ENCODE peak calls at places on chromosomes 5 and 9, in five cellular contexts. X is PC-3, M is MM.1S, N is neural progenitor cell, Q is GM23248. W is an unnamed sample.

GRCh38 chr5:154237946-154238345 is 47.4 kb downstream of the GALNT10 start:
- DNase-seq in X (no peak), M (no peak), N (no peak), Q (no peak), W (no peak)

GRCh38 chr9:136619742-136620440 is 42.8 kb upstream of the EGFL7 start:
- DNase-seq in X (no peak), M (no peak), N (no peak), Q (no peak), W (peak; percentile 34)

GRCh38 chr9:4292781-4293180 is 7.1 kb downstream of the GLIS3 start:
- DNase-seq in X (no peak), M (no peak), N (no peak), Q (peak; percentile 51), W (peak; percentile 63)

GRCh38 chr5:62791059-62791458 is 212.4 kb downstream of the LRRC70 start:
- DNase-seq in X (no peak), M (peak; percentile 26), N (peak; percentile 11), Q (peak; percentile 23), W (peak; percentile 17)

GRCh38 chr9:126957687-126958053 is 43.1 kb downstream of the RALGPS1 start:
- DNase-seq in X (peak; percentile 39), M (no peak), N (no peak), Q (peak; percentile 59), W (no peak)

GRCh38 chr5:132219981-132220380 is 7.7 kb downstream of the P4HA2 start:
- DNase-seq in X (no peak), M (no peak), N (no peak), Q (no peak), W (peak; percentile 55)

GRCh38 chr9:89022902-89023301 is 31.6 kb downstream of the S1PR3 start:
- DNase-seq in X (no peak), M (no peak), N (no peak), Q (peak; percentile 83), W (no peak)

GRCh38 chr9:93955356-93956182 is 414 bp upstream of the BARX1 start:
- DNase-seq in X (no peak), M (no peak), N (peak; percentile 82), Q (peak; percentile 48), W (no peak)

GRCh38 chr5:122701640-122702523 is 73.0 kb upstream of the SNX2 start:
- DNase-seq in X (no peak), M (peak; percentile 51), N (no peak), Q (no peak), W (no peak)

GRCh38 chr9:34125681-34126206 is 754 bp downstream of the DCAF12 start:
- DNase-seq in X (peak; percentile 44), M (peak; percentile 7), N (peak; percentile 43), Q (peak; percentile 82), W (peak; percentile 34)

GRCh38 chr5:116719087-116719486 is 144.5 kb upstream of the SEMA6A start:
- DNase-seq in X (no peak), M (no peak), N (no peak), Q (no peak), W (no peak)

GRCh38 chr5:10760033-10760975 is 730 bp downstream of the DAP start:
- DNase-seq in X (peak; percentile 84), M (peak; percentile 61), N (peak; percentile 78), Q (peak; percentile 81), W (peak; percentile 71)

GRCh38 chr9:132937463-132937901 is 6.9 kb downstream of the TSC1 start:
- DNase-seq in X (peak; percentile 58), M (no peak), N (no peak), Q (peak; percentile 16), W (no peak)

GRCh38 chr9:35594471-35594870 is 10.6 kb upstream of the TESK1 start:
- DNase-seq in X (no peak), M (no peak), N (no peak), Q (no peak), W (peak; percentile 69)

GRCh38 chr9:38339496-38339895 is 53.0 kb upstream of the ALDH1B1 start:
- DNase-seq in X (no peak), M (no peak), N (no peak), Q (peak; percentile 82), W (no peak)
- H2AFZ ChIP-seq in X (no peak overlapping the region), M (no peak overlapping the region), N (no peak overlapping the region), Q (no peak overlapping the region), W (no peak overlapping the region)

GRCh38 chr5:586751-587285 is 25.3 kb upstream of the CEP72 start:
- DNase-seq in X (peak; percentile 15), M (no peak), N (no peak), Q (peak; percentile 11), W (no peak)
- H2AFZ ChIP-seq in X (no peak overlapping the region), M (no peak overlapping the region), N (no peak overlapping the region), Q (no peak overlapping the region), W (no peak overlapping the region)

DNA sequence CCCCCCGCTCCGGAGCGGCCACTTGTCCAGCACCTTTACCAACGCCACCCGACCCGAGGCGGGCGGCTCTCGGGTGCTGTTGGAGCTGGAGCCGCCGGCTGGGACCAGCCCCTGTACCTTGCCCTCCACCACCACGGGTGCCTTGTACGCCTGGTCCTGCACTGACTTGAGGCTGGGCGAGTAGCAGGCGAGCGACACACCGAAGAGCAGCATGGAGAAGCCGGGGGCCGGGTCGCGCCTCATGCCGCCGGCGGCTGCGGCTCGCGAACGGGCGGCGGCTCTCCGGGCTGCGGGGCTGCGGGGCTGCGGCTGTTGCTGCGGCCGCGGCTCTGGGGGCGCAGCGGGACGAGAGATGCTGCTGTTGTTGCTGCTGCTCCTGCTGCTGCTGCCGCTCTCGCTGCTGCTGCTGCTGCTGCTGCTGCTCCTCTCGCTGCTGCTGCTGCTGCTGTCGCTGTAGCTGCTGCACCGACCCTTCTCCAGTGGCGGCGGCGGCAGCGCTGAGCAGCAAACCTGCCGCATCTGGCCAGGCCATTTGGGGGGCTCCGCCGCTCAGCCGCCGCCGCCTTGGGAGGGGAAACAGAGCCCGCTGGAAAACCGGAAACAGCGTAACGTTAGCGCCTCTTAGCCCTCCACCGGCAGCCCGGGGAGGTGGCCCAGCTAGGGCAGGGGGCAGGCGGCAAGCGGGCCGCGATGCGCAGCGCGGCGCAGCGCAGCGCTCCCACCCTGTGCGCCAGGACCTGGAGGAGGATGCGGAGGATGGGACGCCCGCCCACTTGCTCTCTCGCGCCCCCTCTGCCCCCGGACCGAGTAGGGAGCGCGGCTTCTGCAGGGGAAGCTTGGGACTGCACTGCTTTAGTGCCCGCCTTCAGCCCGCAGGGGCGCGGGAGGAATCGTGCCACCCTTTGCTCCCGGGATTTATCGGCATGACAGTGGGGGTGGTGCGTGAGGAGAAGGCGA is at the start of gene NRG2:
- DNase-seq in X (peak; percentile 53), M (peak; percentile 60), N (peak; percentile 92), Q (peak; percentile 71), W (peak; percentile 23)
- H2AFZ ChIP-seq in X (peak within 1 kb of the TSS; percentile 75), M (peak within 1 kb of the TSS; percentile 83), N (peak within 1 kb of the TSS; percentile 80), Q (peak within 1 kb of the TSS; percentile 81), W (no peak within 1 kb of the TSS)

GRCh38 chr5:75282581-75282980 is 45.9 kb upstream of the ANKRD31 start:
- DNase-seq in X (no peak), M (no peak), N (no peak), Q (no peak), W (no peak)
- H2AFZ ChIP-seq in X (no peak overlapping the region), M (no peak overlapping the region), N (peak overlapping the region; percentile 9), Q (no peak overlapping the region), W (no peak overlapping the region)

GRCh38 chr5:167723254-167723871 is 568.1 kb upstream of the WWC1 start:
- DNase-seq in X (peak; percentile 79), M (peak; percentile 80), N (peak; percentile 83), Q (peak; percentile 79), W (peak; percentile 79)
- H2AFZ ChIP-seq in X (peak overlapping the region; percentile 62), M (peak overlapping the region; percentile 57), N (no peak overlapping the region), Q (peak overlapping the region; percentile 13), W (no peak overlapping the region)

GRCh38 chr5:57174128-57174849 is 430 bp downstream of the GPBP1 start:
- DNase-seq in X (peak; percentile 16), M (peak; percentile 37), N (no peak), Q (peak; percentile 70), W (peak; percentile 54)
- H2AFZ ChIP-seq in X (peak overlapping the region; percentile 85), M (peak overlapping the region; percentile 20), N (peak overlapping the region; percentile 87), Q (peak overlapping the region; percentile 79), W (peak overlapping the region; percentile 95)

GRCh38 chr5:90941002-90941720 is 382.6 kb downstream of the ADGRV1 start:
- DNase-seq in X (peak; percentile 28), M (no peak), N (no peak), Q (no peak), W (no peak)
- H2AFZ ChIP-seq in X (no peak overlapping the region), M (no peak overlapping the region), N (peak overlapping the region; percentile 27), Q (peak overlapping the region; percentile 25), W (no peak overlapping the region)

W was measured in trophoblast cell.